ENCODE peak calls at places on chromosomes 11 and 22, in four cellular contexts. Y, L, M and Q are unnamed samples.

GRCh38 chr11:74443071-74443864 is 24.1 kb downstream of the KCNE3 start:
- DNase-seq in L (peak; percentile 46), M (no peak), Y (no peak), Q (no peak)

GRCh38 chr11:128776434-128777284 is 82.8 kb downstream of the FLI1 start:
- DNase-seq in L (no peak), M (no peak), Y (peak; percentile 80), Q (no peak)

GRCh38 chr11:111561801-111562325 is 21.3 kb downstream of the LAYN start:
- DNase-seq in M (no peak), L (no peak), Y (no peak), Q (peak; percentile 65)

GRCh38 chr11:65036931-65037330 is 4.1 kb upstream of the SAC3D1 start:
- DNase-seq in M (peak; percentile 84), L (peak; percentile 68), Y (no peak), Q (no peak)

GRCh38 chr11:67056640-67057409 is at the start of gene RHOD:
- DNase-seq in L (peak; percentile 49), M (peak; percentile 80), Y (no peak), Q (no peak)

GRCh38 chr22:18012528-18012927 is 11.8 kb downstream of the MICAL3 start:
- DNase-seq in Y (peak; percentile 56), L (no peak), M (no peak), Q (no peak)

GRCh38 chr11:18720086-18720810 is 5.7 kb downstream of the IGSF22 start:
- DNase-seq in Y (no peak), L (no peak), M (no peak), Q (no peak)

GRCh38 chr11:35944503-35945136 is 758 bp downstream of the LDLRAD3 start:
- DNase-seq in Y (no peak), L (no peak), M (no peak), Q (no peak)

GRCh38 chr11:1128333-1129142 is 29.2 kb upstream of the MUC5AC start:
- DNase-seq in L (no peak), M (peak; percentile 54), Y (peak; percentile 78), Q (no peak)

GRCh38 chr22:27380826-27381225 is 420.7 kb downstream of the MN1 start:
- DNase-seq in Y (no peak), M (no peak), L (no peak), Q (no peak)

GRCh38 chr22:33883961-33884808 is 36.1 kb downstream of the LARGE1 start:
- DNase-seq in M (no peak), L (no peak), Y (no peak), Q (no peak)

GRCh38 chr22:39494471-39495120 is 7.5 kb upstream of the MIEF1 start:
- DNase-seq in Y (no peak), L (no peak), M (no peak), Q (no peak)

GRCh38 chr11:34793666-34794065 is 122.5 kb downstream of the APIP start:
- DNase-seq in Y (no peak), L (no peak), M (no peak), Q (no peak)

GRCh38 chr11:118531597-118532084 is 649 bp downstream of the TMEM25 start:
- DNase-seq in L (no peak), Y (no peak), M (no peak), Q (no peak)

GRCh38 chr11:61489833-61490585 is 18.5 kb upstream of the LRRC10B start:
- DNase-seq in Y (no peak), L (no peak), M (no peak), Q (no peak)

GRCh38 chr11:73931039-73931645 is 19.7 kb upstream of the DNAJB13 start:
- DNase-seq in Y (no peak), M (no peak), L (no peak), Q (peak; percentile 29)

GRCh38 chr11:37496196-37496595 is 898.2 kb upstream of the RAG2 start:
- DNase-seq in Y (no peak), L (no peak), M (no peak), Q (no peak)

GRCh38 chr11:62137276-62137861 is 13.6 kb downstream of the INCENP start:
- DNase-seq in M (peak; percentile 40), L (no peak), Y (peak; percentile 67), Q (no peak)

GRCh38 chr11:44221486-44221885 is 88.5 kb downstream of the ALX4 start:
- DNase-seq in M (no peak), Y (no peak), L (no peak), Q (no peak)

GRCh38 chr11:16987205-16987568 is 27.0 kb downstream of the PLEKHA7 start:
- DNase-seq in M (no peak), Y (no peak), L (peak; percentile 56), Q (no peak)

GRCh38 chr11:37942081-37942480 is 1344.0 kb upstream of the RAG2 start:
- DNase-seq in L (no peak), M (no peak), Y (no peak), Q (no peak)

DNA sequence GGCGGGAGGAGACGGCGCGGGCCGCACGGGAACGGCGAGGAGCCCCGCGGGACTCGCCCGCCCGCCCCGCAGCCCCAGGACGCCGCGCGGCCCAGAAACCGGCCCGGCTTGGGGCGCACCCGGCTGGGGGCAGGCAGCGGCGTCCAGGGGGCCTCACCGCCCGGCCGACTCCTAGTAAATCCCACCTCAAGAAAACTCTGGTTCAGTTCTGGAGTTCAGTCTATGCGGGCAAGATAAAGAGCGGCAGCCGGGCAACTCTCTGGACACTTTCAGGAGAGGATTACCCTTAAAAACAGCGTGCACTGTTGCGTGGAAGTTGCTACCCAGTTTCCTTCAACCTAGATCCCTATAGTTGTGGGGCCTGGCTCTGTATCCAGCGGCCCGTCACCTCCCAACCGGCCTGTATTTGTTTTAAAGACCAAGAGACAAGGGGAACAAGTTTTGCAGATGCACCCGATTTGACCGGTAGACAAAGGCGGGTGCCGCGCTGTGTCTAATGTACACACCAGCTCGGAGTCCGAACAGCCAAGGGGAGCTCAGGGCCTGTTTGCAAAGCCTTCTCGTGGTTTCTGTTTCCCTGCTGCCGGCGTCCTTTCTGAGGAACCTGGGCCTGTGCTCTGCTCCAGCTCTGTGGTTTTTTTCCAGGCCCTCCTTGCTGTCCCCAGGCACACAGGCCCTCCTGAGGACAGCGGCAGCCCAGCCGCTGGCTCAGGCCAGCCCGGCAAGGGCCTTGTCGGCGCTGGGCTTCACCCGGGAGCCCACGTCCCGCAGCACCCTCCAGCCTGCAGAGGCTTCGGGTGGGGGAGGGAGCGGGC is 1.1 kb downstream of the TBX1 start:
- DNase-seq in M (no peak), L (no peak), Y (no peak), Q (no peak)
- H3K4me3 ChIP-seq in M (peak overlapping the region; percentile 39), L (no peak overlapping the region), Y (peak overlapping the region; percentile 29), Q (peak overlapping the region; percentile 47)

DNA sequence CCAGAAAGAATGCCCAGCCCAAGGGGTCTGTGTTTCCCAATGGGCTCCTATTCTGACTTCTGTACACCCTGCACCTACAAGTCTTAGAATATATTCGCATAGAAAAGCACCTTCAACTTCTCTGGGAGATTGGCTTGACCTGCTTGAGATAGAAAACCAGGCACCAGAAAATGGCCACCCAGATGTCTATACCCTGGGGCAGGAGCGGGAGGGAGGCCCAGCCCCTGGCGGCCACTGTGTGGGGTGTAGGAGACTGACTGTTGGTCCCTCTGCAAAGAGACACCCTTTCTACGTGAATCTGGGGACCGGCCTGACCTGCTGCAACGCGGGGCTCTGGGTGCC is 8.5 kb downstream of the DENND6B start:
- DNase-seq in Y (no peak), L (no peak), M (no peak), Q (no peak)
- TF ChIP-seq CTCF in Y (no peak), L (no peak), M (no peak), Q (no peak)

DNA sequence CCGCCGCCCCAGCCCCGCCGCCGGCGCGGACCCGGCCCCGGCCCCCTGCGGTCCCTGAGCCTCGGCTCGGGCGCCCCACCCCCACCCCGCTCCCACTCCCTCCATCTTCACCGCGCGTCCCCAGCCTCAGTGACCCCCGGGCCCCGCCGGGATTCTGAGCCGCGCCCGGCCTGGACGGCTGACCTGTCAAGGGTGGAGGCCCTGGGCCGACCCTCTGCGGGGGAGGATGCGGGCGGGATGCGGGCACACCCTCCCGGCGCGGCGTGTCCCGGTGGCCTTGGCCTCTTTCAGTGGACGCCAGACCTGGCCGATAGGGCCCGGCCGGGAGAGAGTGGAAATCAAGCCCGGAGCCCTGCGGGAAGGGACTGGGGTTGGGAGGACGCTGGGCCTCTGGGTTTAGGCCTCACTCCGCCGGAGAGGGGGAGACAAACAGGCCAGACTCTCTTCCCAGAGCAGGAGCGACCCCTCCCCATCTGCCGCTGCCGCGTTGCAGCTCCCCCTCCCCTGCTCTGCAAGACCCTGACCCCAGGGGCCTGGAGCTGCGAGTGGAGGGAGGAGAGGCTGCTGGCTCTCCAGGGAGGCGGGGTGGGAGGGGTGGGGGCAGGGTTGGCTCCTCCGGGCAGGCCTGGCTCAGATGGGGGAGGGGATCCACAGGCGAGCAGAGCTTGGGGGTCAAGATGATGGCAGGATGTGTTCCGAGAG is 525 bp downstream of the MAPK8IP2 start:
- DNase-seq in Y (no peak), L (no peak), M (no peak), Q (no peak)
- H3K4me3 ChIP-seq in Y (no peak overlapping the region), L (no peak overlapping the region), M (peak overlapping the region; percentile 47), Q (peak overlapping the region; percentile 3)

DNA sequence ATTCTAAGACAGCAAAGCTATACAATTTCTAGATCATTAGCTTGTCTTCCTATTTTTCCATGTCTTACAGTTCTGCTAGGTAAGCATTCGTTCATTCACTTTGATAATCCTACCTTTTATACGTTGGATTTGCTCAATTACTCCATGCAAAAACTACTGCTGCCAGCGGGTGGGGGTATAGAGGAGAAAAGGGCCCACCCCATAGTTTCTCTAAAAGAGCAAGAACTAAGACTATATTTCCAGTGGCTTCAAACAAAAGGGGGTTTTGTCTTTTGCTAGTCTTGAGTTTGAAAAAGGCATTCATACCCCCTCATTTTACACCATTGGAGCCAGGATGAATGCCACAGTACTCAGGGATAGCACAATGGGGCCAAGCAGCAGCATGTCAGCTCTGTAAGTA is 155.7 kb downstream of the WT1 start:
- DNase-seq in L (no peak), Y (no peak), M (no peak), Q (no peak)
- TF ChIP-seq CTCF in L (no peak), Y (no peak), M (no peak), Q (no peak)

DNA sequence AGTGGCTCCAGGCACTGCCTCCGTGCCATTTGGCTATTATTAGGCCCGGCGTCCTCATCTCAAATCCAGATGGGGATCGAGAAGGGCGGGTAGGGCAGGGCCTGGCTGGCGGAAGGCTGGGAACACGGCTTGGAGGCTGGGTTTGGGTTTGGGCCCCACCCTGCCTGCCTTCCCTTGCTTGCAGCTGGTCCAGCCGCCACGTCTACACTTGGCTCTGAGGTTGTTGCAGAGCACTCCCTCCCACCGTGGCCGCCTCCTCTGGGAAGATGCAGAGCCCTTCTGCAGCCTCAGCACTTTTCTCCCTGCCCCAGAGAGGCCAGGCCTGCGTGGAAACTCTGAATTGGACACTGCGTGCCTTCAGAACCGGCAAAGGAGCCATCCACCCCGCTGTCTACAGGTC is 5.2 kb upstream of the SMTN start:
- DNase-seq in Y (peak; percentile 96), L (peak; percentile 72), M (peak; percentile 98), Q (no peak)
- H3K4me3 ChIP-seq in Y (no peak overlapping the region), L (no peak overlapping the region), M (no peak overlapping the region), Q (no peak overlapping the region)

GRCh38 chr11:113372317-113372716 is 15.3 kb upstream of the ANKK1 start:
- DNase-seq in Y (no peak), M (no peak), L (no peak), Q (no peak)
- TF ChIP-seq CTCF in Y (no peak), M (no peak), L (no peak), Q (no peak)

GRCh38 chr11:2383823-2384722 is 7.0 kb downstream of the CD81 start:
- DNase-seq in L (peak; percentile 49), Y (no peak), M (no peak), Q (no peak)
- H3K4me3 ChIP-seq in L (no peak overlapping the region), Y (no peak overlapping the region), M (no peak overlapping the region), Q (no peak overlapping the region)